ENCODE peak calls at places on chromosomes 3 and 15, in six cellular contexts. Z is WTC11, I is GM12878, C is K562, H is H1, W is HepG2. Q is an unnamed sample.

GRCh38 chr15:88717342-88718017 is 78.7 kb downstream of the ISG20 start:
- DNase-seq in Z (no peak), I (no peak), C (no peak), H (no peak), W (no peak), Q (no peak)

GRCh38 chr15:55535436-55535835 is 27.4 kb upstream of the DNAAF4 start:
- DNase-seq in Z (no peak), I (no peak), C (no peak), H (no peak), W (no peak), Q (no peak)

GRCh38 chr3:133691410-133692107 is 29.8 kb upstream of the TOPBP1 start:
- DNase-seq in Z (no peak), I (no peak), C (no peak), H (no peak), W (no peak), Q (no peak)

GRCh38 chr3:160401301-160402095 is 2.0 kb downstream of the SMC4 start:
- DNase-seq in Z (no peak), I (no peak), C (no peak), H (no peak), W (peak), Q (no peak)

GRCh38 chr3:128235207-128235933 is 82.1 kb downstream of the EEFSEC start:
- DNase-seq in Z (no peak), I (no peak), C (no peak), H (no peak), W (no peak), Q (no peak)

GRCh38 chr3:88038561-88038960 is 20.2 kb downstream of the CGGBP1 start:
- DNase-seq in Z (no peak), I (no peak), C (no peak), H (no peak), W (no peak), Q (no peak)

GRCh38 chr3:39185959-39186691 is 6.3 kb downstream of the XIRP1 start:
- DNase-seq in Z (no peak), I (no peak), C (no peak), H (no peak), W (no peak), Q (no peak)

GRCh38 chr15:101162701-101163483 is 89.0 kb downstream of the CHSY1 start:
- DNase-seq in Z (no peak), I (no peak), C (no peak), H (no peak), W (no peak), Q (no peak)

GRCh38 chr3:130582457-130583155 is 65.6 kb downstream of the COL6A6 start:
- DNase-seq in Z (no peak), I (no peak), C (no peak), H (no peak), W (no peak), Q (no peak)

GRCh38 chr3:28134792-28135375 is 106.5 kb upstream of the CMC1 start:
- DNase-seq in Z (no peak), I (no peak), C (no peak), H (no peak), W (peak), Q (no peak)

GRCh38 chr3:14425574-14426304 is 23.3 kb downstream of the SLC6A6 start:
- DNase-seq in Z (no peak), I (no peak), C (no peak), H (no peak), W (no peak), Q (no peak)

GRCh38 chr15:59298255-59298856 is 74.3 kb downstream of the MYO1E start:
- DNase-seq in Z (no peak), I (peak), C (no peak), H (no peak), W (no peak), Q (no peak)

GRCh38 chr3:160150525-160150924 is 74.7 kb upstream of the C3orf80 start:
- DNase-seq in Z (no peak), I (no peak), C (no peak), H (no peak), W (no peak), Q (no peak)

GRCh38 chr3:31165399-31165860 is 271.0 kb upstream of the GADL1 start:
- DNase-seq in Z (no peak), I (no peak), C (no peak), H (no peak), W (no peak), Q (no peak)

GRCh38 chr3:193716155-193716554 is 123.1 kb downstream of the OPA1 start:
- DNase-seq in Z (no peak), I (no peak), C (no peak), H (no peak), W (no peak), Q (no peak)

GRCh38 chr3:150194513-150194912 is 213.6 kb upstream of the TSC22D2 start:
- DNase-seq in Z (no peak), I (no peak), C (no peak), H (no peak), W (no peak), Q (peak)

DNA sequence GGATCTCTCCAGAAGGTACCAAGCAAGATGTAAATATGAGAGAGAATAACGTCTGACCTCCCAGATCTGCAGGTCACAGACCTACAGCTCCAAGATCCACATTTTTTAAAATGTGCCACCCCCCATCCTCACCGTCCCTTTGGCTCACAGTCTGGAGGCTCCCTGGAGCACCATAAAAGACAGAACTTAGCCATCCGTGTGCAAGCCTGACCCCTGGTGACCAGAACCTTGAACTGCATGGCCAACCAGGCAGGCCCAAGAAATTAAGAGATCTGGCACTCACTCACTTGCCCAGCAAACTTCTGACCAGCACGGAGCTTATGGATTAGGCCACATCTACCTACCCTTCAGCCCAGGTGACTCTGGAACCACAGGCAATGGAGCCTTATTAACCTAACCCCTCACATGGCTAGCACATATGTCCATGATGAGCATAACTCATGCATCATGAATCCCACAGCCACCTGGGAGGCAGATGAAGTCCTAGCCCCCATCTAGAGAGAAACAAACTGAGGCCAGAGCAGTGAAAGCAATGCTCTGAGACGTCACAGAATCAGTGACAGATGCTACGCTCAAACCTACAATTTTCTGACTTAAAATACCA is 275.3 kb downstream of the UACA start:
- DNase-seq in Z (peak), I (no peak), C (peak), H (no peak), W (peak), Q (peak)
- TF ChIP-seq CTCF in Z (peak), I (peak), C (peak), H (peak), W (peak), Q (peak)

DNA sequence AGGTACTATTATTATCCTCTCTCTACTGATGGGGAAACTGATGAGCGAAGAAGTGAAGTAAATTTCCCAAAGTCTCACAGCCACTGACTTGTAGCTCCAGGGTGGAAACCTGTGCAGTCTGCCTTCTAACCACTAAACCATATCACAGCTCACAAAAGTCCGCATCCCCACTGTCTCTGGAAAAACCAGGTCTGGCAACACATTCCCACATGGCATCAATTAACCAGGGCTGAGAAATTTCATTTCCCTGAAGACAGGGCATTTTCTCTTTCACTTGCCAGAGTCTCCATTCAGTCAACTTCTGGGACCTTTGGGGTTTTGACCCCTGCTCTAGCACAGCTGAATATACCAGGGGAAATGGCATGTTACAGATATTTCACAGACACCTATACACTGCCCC is 26.5 kb downstream of the FBXO40 start:
- DNase-seq in Z (no peak), I (no peak), C (no peak), H (no peak), W (no peak), Q (no peak)
- TF ChIP-seq CREB1 in Z (no peak), I (no peak), C (no peak), H (no peak), W (no peak), Q (no peak)

GRCh38 chr3:184145120-184145524 is 10.0 kb downstream of the EIF2B5 start:
- DNase-seq in Z (peak), I (no peak), C (peak), H (no peak), W (peak), Q (peak)
- TF ChIP-seq CTCF in Z (peak), I (peak), C (peak), H (peak), W (peak), Q (peak)

DNA sequence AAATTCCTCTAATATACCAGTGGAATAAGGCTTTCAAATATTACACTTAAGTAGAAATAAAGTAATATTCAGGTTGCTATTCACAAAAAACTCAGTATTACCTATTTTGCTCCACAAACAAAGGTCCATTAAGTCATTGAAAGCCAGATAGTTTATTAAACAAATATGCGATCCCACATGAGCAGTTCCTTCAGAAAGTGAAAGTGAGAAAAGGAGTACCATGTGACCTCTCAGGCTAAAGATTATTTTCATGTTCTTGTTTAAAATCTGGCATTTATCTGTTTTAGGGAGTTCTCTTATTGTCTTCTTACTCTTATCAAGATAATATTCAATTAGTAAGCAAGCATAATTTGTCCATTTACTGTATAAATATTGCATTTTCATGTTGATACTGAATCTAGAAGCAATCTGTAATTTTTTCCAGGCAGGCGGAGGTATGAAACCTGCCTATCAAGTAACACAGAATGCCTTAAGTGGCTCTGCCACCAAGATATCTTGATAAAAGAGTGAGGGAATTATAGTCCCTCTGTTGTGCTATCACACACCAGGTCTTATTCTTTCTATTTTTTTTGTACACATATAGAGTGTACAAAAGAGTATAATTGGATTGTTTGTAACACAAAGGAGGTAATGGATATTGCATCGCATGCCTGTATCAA is 20.1 kb upstream of the PLSCR5 start:
- DNase-seq in Z (no peak), I (no peak), C (no peak), H (no peak), W (no peak), Q (no peak)
- TF ChIP-seq CREB1 in Z (no peak), I (no peak), C (no peak), H (no peak), W (no peak), Q (no peak)

Q was measured in GM23338.